ENCODE peak calls at places on chromosomes 16 and 17, in five cellular contexts. C is activated T-cell treated with anti-CD3 and anti-CD28 coated beads for 24 hours, Y is GM04504, N is germinal center, A is NCI-H2171 treated with DMSO at 0.1 percent for 48 hours. U is an unnamed sample.

GRCh38 chr17:57823469-57824401 is 26.1 kb downstream of the MRPS23 start:
- DNase-seq in C (no peak), Y (no peak), N (no peak), A (no peak), U (no peak)

GRCh38 chr17:39634384-39634871 is 2.5 kb upstream of the STARD3 start:
- DNase-seq in N (peak), A (peak), C (no peak), Y (no peak), U (no peak)

GRCh38 chr17:19454074-19454473 is 43.0 kb downstream of the RNF112 start:
- DNase-seq in A (no peak), Y (no peak), N (no peak), C (no peak), U (no peak)

GRCh38 chr17:56431736-56432135 is 161.8 kb upstream of the NOG start:
- DNase-seq in N (no peak), C (no peak), A (no peak), Y (no peak), U (no peak)

GRCh38 chr16:67456383-67457140 is 24.4 kb downstream of the ATP6V0D1 start:
- DNase-seq in A (no peak), C (no peak), N (no peak), Y (peak), U (no peak)

GRCh38 chr16:85555549-85556455 is 57.3 kb upstream of the GSE1 start:
- DNase-seq in A (peak), Y (no peak), N (peak), C (no peak), U (peak)

GRCh38 chr17:60361889-60362288 is 30.0 kb downstream of the USP32 start:
- DNase-seq in Y (no peak), C (no peak), A (peak), N (no peak), U (no peak)

GRCh38 chr16:54325616-54326265 is 39.2 kb upstream of the IRX3 start:
- DNase-seq in A (no peak), N (no peak), Y (no peak), C (no peak), U (no peak)

GRCh38 chr16:68658258-68658973 is 13.3 kb downstream of the CDH3 start:
- DNase-seq in A (no peak), N (no peak), Y (peak), C (no peak), U (no peak)

GRCh38 chr16:2235234-2235651 is 1.0 kb upstream of the DNASE1L2 start:
- DNase-seq in C (no peak), A (no peak), N (no peak), Y (no peak), U (no peak)

GRCh38 chr16:13926507-13926906 is 6.6 kb downstream of the ERCC4 start:
- DNase-seq in N (no peak), Y (no peak), C (no peak), A (no peak), U (no peak)

GRCh38 chr16:56547120-56547948 is 17.5 kb upstream of the MT4 start:
- DNase-seq in C (no peak), Y (no peak), N (no peak), A (no peak), U (no peak)

GRCh38 chr16:21184834-21185233 is 26.4 kb downstream of the LDAF1 start:
- DNase-seq in N (no peak), Y (no peak), A (no peak), C (peak), U (peak)

U was measured in activated naive CD4-positive, alpha-beta T cell treated with anti-CD3 and anti-CD28 coated beads for 36 hours.